ENCODE peak calls at places on chromosomes 13 and 19, in five cellular contexts. V is WTC11; J is IMR-90; O is endothelial cell; F is CD8-positive, alpha-beta T cell. K is an unnamed sample.

GRCh38 chr19:40947573-40947972 is 43.5 kb upstream of the CYP2B6 start:
- DNase-seq in F (no peak), J (no peak), O (no peak), V (no peak), K (no peak)

GRCh38 chr19:52748336-52748950 is 13.6 kb upstream of the ZNF611 start:
- DNase-seq in V (no peak), O (peak), F (no peak), J (peak), K (peak)

GRCh38 chr13:24911135-24911524 is 147.2 kb downstream of the RNF17 start:
- DNase-seq in F (no peak), O (no peak), V (no peak), J (peak), K (peak)

GRCh38 chr13:44989941-44990340 is 603 bp downstream of the GPALPP1 start:
- DNase-seq in J (no peak), V (no peak), F (no peak), O (no peak), K (no peak)

GRCh38 chr13:19153782-19154450 is 27.7 kb downstream of the TUBA3C start:
- DNase-seq in F (no peak), O (no peak), J (no peak), V (no peak), K (no peak)

GRCh38 chr13:31742102-31742695 is 2.9 kb downstream of the RXFP2 start:
- DNase-seq in O (peak), F (peak), J (peak), V (peak), K (peak)

GRCh38 chr13:112107289-112107688 is 40.3 kb downstream of the SOX1 start:
- DNase-seq in J (no peak), F (no peak), V (no peak), O (no peak), K (no peak)

GRCh38 chr19:3801412-3802096 is 15.4 kb upstream of the MATK start:
- DNase-seq in O (peak), V (peak), F (peak), J (no peak), K (peak)

GRCh38 chr19:47765522-47766358 is 12.8 kb upstream of the SELENOW start:
- DNase-seq in V (peak), J (peak), O (peak), F (no peak), K (peak)

GRCh38 chr13:107554355-107554905 is 660.9 kb downstream of the LIG4 start:
- DNase-seq in J (peak), O (no peak), F (no peak), V (no peak), K (no peak)

GRCh38 chr19:11513946-11514345 is 8.3 kb upstream of the ZNF653 start:
- DNase-seq in F (no peak), V (no peak), O (no peak), J (no peak), K (no peak)

GRCh38 chr19:39398297-39398864 is 7.2 kb downstream of the MED29 start:
- DNase-seq in F (no peak), V (no peak), O (no peak), J (peak), K (peak)

GRCh38 chr19:49441210-49441959 is at the start of gene SLC17A7:
- DNase-seq in V (peak), J (no peak), F (no peak), O (peak), K (no peak)

GRCh38 chr13:109500146-109500773 is 286.1 kb downstream of the IRS2 start:
- DNase-seq in V (peak), F (no peak), J (peak), O (peak), K (peak)

GRCh38 chr13:31797154-31797775 is 57.9 kb downstream of the RXFP2 start:
- DNase-seq in O (no peak), V (no peak), J (peak), F (no peak), K (peak)

DNA sequence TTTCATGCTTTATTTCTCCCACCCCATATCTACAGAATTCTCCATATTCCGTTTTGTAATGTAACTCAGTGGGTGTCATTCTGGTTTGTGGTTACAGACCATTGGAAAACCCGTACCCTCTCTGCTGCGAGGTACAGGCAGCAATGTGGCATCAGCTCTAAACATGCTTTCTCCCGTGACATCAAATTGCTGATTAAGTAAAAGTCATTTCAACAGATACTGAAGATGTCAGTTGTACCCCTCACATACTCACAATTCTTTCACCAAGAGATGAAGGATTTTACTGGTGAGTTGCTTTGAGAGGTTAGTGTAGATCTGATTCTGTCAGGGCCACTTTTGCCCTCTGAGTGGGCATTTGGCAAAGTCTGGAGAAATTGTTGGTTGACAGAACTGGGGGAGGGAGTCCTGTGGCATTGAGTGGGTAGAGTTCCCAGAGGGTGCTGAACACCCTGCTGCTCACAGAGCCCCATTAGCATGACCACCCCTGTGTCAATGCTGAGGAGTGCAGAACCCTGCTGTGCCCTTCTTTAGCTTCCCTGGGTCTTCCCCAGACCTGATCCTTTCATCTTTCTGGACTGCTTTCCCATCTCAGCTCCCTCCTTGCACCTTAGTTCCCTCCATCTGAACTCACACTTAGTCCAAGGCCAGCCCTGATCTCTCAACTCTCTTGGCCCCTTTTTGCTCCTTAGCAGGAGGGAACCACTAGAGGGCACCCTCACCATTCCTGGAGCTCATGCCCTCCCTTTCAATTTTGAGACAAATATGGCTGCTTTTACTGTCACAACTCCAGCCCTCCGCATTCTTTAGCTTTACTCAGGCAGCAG is 39.9 kb upstream of the CEACAM8 start:
- DNase-seq in F (no peak), V (peak), O (peak), J (peak), K (peak)
- TF ChIP-seq CTCF in F (no peak), V (peak), O (peak), J (peak), K (peak)

DNA sequence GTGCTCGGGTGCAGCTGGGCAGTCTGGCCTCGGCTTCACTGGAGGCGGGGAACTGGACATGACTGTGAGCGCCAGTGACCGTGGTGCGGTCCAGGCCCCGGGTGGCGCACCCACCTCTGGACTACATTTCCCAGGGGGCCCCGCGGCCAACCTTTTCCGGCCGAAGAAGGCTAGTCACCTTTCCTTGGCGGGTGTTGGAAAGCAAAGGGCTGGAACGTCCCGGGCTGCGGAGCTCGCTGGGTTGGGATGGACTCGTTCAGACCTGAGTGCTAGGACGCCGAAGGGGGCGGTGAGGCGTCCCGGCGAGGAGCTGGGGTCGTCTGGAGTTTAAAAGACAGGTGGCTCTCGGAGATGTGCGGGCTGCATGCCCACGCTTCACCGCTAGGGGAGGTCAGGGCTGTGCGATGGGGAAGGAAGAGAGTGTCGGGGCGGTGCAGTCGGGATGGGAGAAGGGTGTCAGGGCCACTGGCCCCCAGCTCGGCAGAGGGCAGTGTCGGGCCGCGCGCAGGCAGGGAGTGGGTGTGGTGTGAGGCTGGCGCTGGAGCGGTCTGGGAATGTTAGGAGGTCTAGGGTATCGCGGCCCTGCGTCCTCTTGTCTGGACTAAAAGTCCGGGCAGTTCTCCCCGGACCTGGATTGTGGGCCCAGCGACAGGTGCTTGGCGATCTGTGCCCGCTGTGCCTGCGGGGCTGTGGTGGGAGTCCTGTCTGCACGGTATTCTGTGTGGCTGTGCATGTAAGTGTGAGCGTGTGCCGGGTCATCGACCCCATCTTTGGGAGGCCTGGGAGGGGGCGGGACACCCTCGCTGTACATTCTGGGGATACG is 57.1 kb downstream of the ZNF568 start:
- DNase-seq in V (peak), O (peak), J (peak), F (peak), K (peak)
- TF ChIP-seq CTCF in V (peak), O (peak), J (peak), F (no peak), K (peak)

GRCh38 chr13:67071918-67072598 is 158.1 kb downstream of the PCDH9 start:
- DNase-seq in J (no peak), F (no peak), V (no peak), O (no peak), K (no peak)

GRCh38 chr13:67076378-67076777 is 153.8 kb downstream of the PCDH9 start:
- DNase-seq in V (no peak), F (no peak), O (no peak), J (peak), K (no peak)

GRCh38 chr13:67077132-67077531 is 153.0 kb downstream of the PCDH9 start:
- DNase-seq in F (no peak), V (no peak), J (no peak), O (no peak), K (no peak)

GRCh38 chr13:67078062-67078461 is 152.1 kb downstream of the PCDH9 start:
- DNase-seq in V (no peak), F (no peak), O (no peak), J (no peak), K (no peak)

GRCh38 chr13:67075239-67075638 is 154.9 kb downstream of the PCDH9 start:
- DNase-seq in V (no peak), F (no peak), J (peak), O (no peak), K (peak)
- TF ChIP-seq CTCF in V (no peak), F (no peak), J (peak), O (no peak), K (no peak)

GRCh38 chr13:77815330-77815729 is 103.3 kb downstream of the EDNRB start:
- DNase-seq in V (no peak), F (no peak), J (no peak), O (no peak), K (no peak)

GRCh38 chr13:77811981-77812380 is 106.7 kb downstream of the EDNRB start:
- DNase-seq in F (no peak), V (no peak), J (no peak), O (no peak), K (no peak)

GRCh38 chr13:77810891-77811290 is 107.7 kb downstream of the EDNRB start:
- DNase-seq in J (no peak), F (no peak), V (no peak), O (no peak), K (no peak)

DNA sequence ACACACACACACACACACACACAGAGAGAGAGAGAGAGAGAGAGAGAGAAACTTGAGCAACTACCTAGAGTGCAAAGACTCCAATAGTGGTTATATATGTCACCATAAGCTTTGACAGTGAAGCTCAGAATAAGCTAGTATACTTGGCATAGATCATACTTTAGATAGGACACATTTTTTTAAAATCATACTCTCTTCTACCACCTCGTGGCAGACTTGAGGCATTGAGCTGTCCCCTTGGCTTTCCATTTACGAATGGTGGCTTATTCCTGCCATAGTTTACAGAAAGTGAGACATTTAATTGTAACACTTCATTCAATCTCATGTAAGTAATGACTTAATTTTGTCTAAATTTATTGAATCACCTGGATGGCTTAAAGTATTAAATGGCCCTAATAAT is 108.2 kb downstream of the EDNRB start:
- DNase-seq in J (peak), O (no peak), F (no peak), V (no peak), K (no peak)
- TF ChIP-seq CTCF in J (peak), O (no peak), F (peak), V (no peak), K (peak)

DNA sequence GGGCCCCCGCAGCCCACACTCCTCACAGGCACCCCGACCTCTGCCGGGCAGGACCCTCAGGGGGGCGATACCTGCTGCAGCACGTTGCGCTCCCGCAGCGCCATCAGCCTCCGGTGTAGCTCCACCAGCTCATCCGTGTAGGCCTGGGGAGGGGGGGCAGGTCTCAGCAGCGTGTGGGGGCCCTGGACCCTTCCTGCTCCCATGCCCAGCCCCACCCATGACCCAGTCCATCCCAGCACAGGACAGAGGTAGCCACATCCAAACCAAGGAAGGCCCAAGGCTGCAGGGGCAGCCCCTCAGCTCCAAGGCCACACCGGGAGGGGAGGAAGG is 66.5 kb downstream of the MLLT1 start:
- DNase-seq in J (no peak), V (no peak), F (no peak), O (no peak), K (no peak)
- TF ChIP-seq CTCF in J (no peak), V (no peak), F (no peak), O (no peak), K (no peak)

K was measured in foreskin fibroblast.